ENCODE peak calls at places on chromosomes 13 and 19, in five cellular contexts. O, C, L, X and B are unnamed samples.
A peak's percentile ranks its signal among the peaks of the same experiment; 100 is the strongest.

GRCh38 chr19:3620145-3620816 is 6.3 kb downstream of the CACTIN start:
- DNase-seq in C (no peak), L (no peak), O (no peak), X (no peak), B (no peak)

GRCh38 chr19:46862504-46862835 is 1.7 kb downstream of the ARHGAP35 start:
- DNase-seq in L (no peak), C (peak; percentile 75), O (no peak), X (no peak), B (no peak)

GRCh38 chr19:55437410-55437809 is 5.7 kb downstream of the SHISA7 start:
- DNase-seq in L (peak; percentile 52), O (peak; percentile 39), X (peak; percentile 46), C (no peak), B (no peak)

GRCh38 chr19:6015841-6016545 is 38.1 kb upstream of the RANBP3 start:
- DNase-seq in X (no peak), O (no peak), L (no peak), C (no peak), B (no peak)

GRCh38 chr19:16018801-16019551 is 57.3 kb upstream of the TPM4 start:
- DNase-seq in C (peak; percentile 65), X (no peak), L (no peak), O (no peak), B (no peak)

GRCh38 chr13:25778302-25778701 is 273.5 kb downstream of the SHISA2 start:
- DNase-seq in O (no peak), C (no peak), L (no peak), X (no peak), B (no peak)

GRCh38 chr19:1324792-1325567 is 39.3 kb downstream of the EFNA2 start:
- DNase-seq in O (peak; percentile 67), C (peak; percentile 94), L (peak; percentile 39), X (peak; percentile 70), B (peak; percentile 39)

GRCh38 chr19:45323671-45324081 is 1.0 kb upstream of the CKM start:
- DNase-seq in L (peak; percentile 79), X (no peak), C (no peak), O (no peak), B (no peak)

GRCh38 chr19:35533201-35533821 is at the start of gene GAPDHS:
- DNase-seq in L (no peak), O (no peak), X (no peak), C (no peak), B (no peak)

GRCh38 chr13:26168835-26169234 is 53.3 kb downstream of the RNF6 start:
- DNase-seq in O (no peak), L (no peak), X (no peak), C (no peak), B (no peak)

GRCh38 chr13:70249332-70250064 is 141.2 kb upstream of the KLHL1 start:
- DNase-seq in C (no peak), O (no peak), L (no peak), X (peak; percentile 99), B (no peak)

GRCh38 chr13:97068964-97069815 is 74.9 kb upstream of the OXGR1 start:
- DNase-seq in X (no peak), O (no peak), L (no peak), C (no peak), B (no peak)

GRCh38 chr19:16319466-16319865 is 5.2 kb upstream of the KLF2 start:
- DNase-seq in O (peak; percentile 23), C (no peak), X (no peak), L (no peak), B (no peak)

GRCh38 chr19:38441660-38442348 is 8.3 kb downstream of the RYR1 start:
- DNase-seq in L (no peak), C (no peak), X (no peak), O (no peak), B (no peak)

GRCh38 chr19:55688422-55689218 is 13.6 kb downstream of the EPN1 start:
- DNase-seq in X (no peak), O (no peak), L (peak; percentile 14), C (no peak), B (no peak)

GRCh38 chr13:96216543-96216942 is 126.6 kb downstream of the HS6ST3 start:
- DNase-seq in X (no peak), O (no peak), L (no peak), C (no peak), B (no peak)

GRCh38 chr19:409006-409514 is at the start of gene C2CD4C:
- DNase-seq in C (peak; percentile 82), L (no peak), O (no peak), X (no peak), B (no peak)

GRCh38 chr19:2103308-2103707 is 6.6 kb downstream of the IZUMO4 start:
- DNase-seq in C (no peak), O (no peak), X (no peak), L (no peak), B (no peak)

GRCh38 chr13:111846396-111847174 is 220.4 kb upstream of the SOX1 start:
- DNase-seq in O (no peak), C (no peak), L (no peak), X (no peak), B (no peak)

GRCh38 chr19:56141416-56141992 is 417 bp downstream of the ZNF444 start:
- DNase-seq in L (no peak), O (no peak), X (no peak), C (no peak), B (no peak)

GRCh38 chr19:44540736-44541135 is 11.3 kb upstream of the CEACAM20 start:
- DNase-seq in C (no peak), L (no peak), O (no peak), X (no peak), B (no peak)

GRCh38 chr13:94656766-94657165 is 55.1 kb downstream of the GPR180 start:
- DNase-seq in X (peak; percentile 91), L (no peak), C (no peak), O (peak; percentile 98), B (no peak)

GRCh38 chr13:20197361-20197834 is 4.7 kb upstream of the GJB2 start:
- DNase-seq in X (peak; percentile 59), O (peak; percentile 42), C (no peak), L (no peak), B (no peak)

GRCh38 chr13:57739791-57740190 is 108.2 kb downstream of the PCDH17 start:
- DNase-seq in O (no peak), C (no peak), X (no peak), L (no peak), B (no peak)

GRCh38 chr19:38152461-38153379 is 71.3 kb downstream of the DPF1 start:
- DNase-seq in C (no peak), O (no peak), X (no peak), L (peak; percentile 41), B (no peak)

GRCh38 chr19:50368649-50369570 is 3.5 kb upstream of the NAPSA start:
- DNase-seq in C (peak; percentile 97), X (peak; percentile 79), L (peak; percentile 80), O (peak; percentile 87), B (peak; percentile 77)
- H3K4me3 ChIP-seq in C (peak overlapping the region; percentile 46), X (peak overlapping the region; percentile 55), L (peak overlapping the region; percentile 86), O (peak overlapping the region; percentile 89), B (peak overlapping the region; percentile 53)

DNA sequence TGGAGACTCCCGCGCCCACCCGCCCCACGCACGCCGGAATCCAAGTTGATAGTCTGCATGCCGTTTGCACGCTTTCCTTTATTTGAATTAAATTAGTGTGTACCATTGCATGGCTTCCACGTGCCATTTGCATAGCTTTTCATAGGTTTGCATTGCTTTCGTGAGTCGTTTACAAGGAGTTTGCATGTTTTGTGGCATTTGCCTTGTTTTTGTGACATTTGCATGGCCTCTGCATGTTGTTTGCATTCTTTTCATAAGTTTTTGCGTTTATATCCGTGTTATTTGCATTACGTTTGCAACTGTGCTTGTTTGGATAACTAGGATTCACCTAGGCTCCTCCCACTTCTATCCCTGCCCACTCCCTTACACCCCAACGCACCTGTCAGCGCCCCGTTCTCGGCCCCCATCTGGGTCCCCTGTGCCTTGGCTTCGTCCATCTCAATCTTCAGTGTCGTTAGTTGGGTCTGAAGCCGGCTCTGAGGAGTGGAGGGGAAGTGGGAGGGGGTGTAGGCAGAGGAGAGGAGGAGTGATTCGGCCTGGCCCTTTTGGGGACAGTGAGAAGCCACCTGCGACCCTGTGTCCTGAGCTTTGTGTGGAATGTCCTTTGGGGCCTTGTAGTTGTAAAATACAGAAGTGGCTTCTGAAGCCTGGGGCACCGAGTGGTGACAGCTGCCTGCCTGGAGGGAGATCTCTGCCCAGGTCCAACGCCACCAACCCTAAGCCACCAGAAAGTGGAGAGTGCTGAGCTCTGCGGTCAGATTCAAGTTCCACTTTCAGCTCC is 2.4 kb downstream of the CCDC194 start:
- DNase-seq in L (no peak), O (no peak), X (peak; percentile 14), C (no peak), B (no peak)
- TF ChIP-seq CTCF in L (peak; percentile 37), O (no peak), X (no peak), C (no peak), B (no peak)

GRCh38 chr19:40533508-40533907 is 43.2 kb upstream of the SHKBP1 start:
- DNase-seq in C (no peak), X (no peak), L (no peak), O (no peak), B (no peak)

GRCh38 chr19:40528078-40528477 is 48.6 kb upstream of the SHKBP1 start:
- DNase-seq in L (no peak), X (no peak), O (no peak), C (no peak), B (no peak)

GRCh38 chr19:40529093-40529954 is 47.3 kb upstream of the SHKBP1 start:
- DNase-seq in X (peak; percentile 64), L (peak; percentile 82), O (peak; percentile 65), C (peak; percentile 97), B (peak; percentile 72)

GRCh38 chr19:40528533-40529092 is 48.1 kb upstream of the SHKBP1 start:
- DNase-seq in L (no peak), X (no peak), C (no peak), O (no peak), B (no peak)

DNA sequence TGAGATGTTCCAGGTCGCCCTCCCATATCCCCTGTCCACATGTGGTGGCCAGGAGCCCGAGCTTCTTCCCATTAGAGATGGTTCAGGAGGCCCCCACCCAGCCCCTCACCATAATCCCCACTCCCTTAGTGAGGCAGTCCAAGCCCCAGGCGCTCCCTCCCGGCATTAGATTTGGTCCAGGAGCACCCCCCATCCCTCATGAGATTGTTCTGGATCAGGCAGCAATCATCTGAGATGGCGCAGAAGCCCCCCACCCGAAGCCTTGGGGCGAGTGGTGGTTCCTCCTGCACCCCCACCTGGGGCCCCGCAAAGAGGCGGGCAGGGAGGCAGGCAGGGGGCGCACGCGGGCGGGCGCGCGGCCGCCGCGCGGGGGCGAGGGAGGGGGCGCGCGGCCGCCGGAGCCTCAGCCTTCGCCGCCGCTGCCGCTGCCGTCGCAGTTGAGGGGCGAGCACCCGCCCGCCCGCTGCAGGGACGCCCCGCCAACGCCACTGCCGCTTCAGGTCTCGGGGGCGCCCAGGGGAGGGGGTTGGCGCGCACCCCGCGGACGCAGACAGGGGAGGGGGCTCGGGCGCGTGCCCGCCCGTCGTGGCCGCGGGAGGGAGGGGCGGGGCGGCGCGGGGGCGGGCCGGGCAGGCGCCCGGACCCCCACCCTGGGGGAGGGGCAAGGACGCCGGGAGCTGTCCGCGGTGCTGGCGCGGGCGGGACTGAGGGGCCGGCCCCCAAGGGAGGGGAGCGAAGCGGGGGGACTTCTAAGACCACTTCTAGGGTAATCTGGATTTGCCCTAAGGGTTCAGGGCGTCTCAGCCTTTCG is 46.4 kb upstream of the SHKBP1 start:
- DNase-seq in L (no peak), O (no peak), C (no peak), X (no peak), B (no peak)
- H3K4me3 ChIP-seq in L (peak overlapping the region; percentile 67), O (no peak overlapping the region), C (no peak overlapping the region), X (no peak overlapping the region), B (no peak overlapping the region)

DNA sequence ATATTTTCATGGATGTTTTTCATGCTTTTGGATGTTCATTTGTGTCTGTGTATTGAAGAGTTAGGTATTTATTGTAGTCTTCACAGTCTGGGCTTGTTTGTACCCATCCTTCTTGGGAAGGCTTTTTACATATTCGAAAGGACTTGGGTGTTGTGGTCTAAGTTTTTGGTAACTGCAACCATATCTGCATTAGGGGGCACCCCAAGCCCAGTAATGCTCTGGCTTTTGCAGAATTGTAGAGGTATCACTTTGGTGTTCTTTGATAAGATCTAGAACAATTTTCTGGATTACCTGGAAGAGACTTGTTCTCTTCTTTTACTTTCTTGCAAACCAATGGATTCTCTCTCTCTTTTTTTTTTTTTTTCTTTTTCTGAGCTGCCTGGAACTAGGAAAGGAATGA is 581.3 kb downstream of the DACH1 start:
- DNase-seq in X (no peak), L (no peak), O (no peak), C (no peak), B (no peak)
- TF ChIP-seq CTCF in X (no peak), L (peak; percentile 45), O (no peak), C (no peak), B (no peak)